ENCODE peak calls at places on chromosomes 3 and 15, in five cellular contexts. R, Z, G, P and I are unnamed samples.

GRCh38 chr15:40310001-40310959 is 2.5 kb upstream of the PLCB2 start:
- DNase-seq in G (peak; percentile 66), Z (no peak), R (peak; percentile 53), P (no peak), I (peak; percentile 74)

GRCh38 chr3:169082076-169082475 is 581.4 kb downstream of the MECOM start:
- DNase-seq in G (no peak), P (no peak), R (no peak), Z (no peak), I (no peak)

GRCh38 chr3:104102386-104102785 is 1264.3 kb upstream of the ALCAM start:
- DNase-seq in G (peak; percentile 5), R (no peak), Z (no peak), P (no peak), I (no peak)

GRCh38 chr3:30681276-30682211 is 75.1 kb downstream of the TGFBR2 start:
- DNase-seq in G (peak; percentile 9), P (no peak), R (no peak), Z (no peak), I (no peak)

GRCh38 chr3:46710229-46710628 is 7.4 kb downstream of the PRSS50 start:
- DNase-seq in G (no peak), Z (no peak), P (no peak), R (no peak), I (no peak)

GRCh38 chr3:37861540-37862051 is at the start of gene CTDSPL:
- DNase-seq in R (peak; percentile 9), Z (no peak), G (no peak), P (no peak), I (no peak)

GRCh38 chr15:23065836-23066235 is 26.5 kb upstream of the TUBGCP5 start:
- DNase-seq in Z (no peak), G (no peak), R (no peak), P (no peak), I (no peak)

GRCh38 chr3:139227165-139227564 is 116.7 kb upstream of the MRPS22 start:
- DNase-seq in G (no peak), Z (no peak), P (no peak), R (no peak), I (no peak)

GRCh38 chr3:127151992-127152391 is 40.9 kb upstream of the PRR23E start:
- DNase-seq in R (no peak), Z (no peak), P (no peak), G (peak; percentile 25), I (no peak)

GRCh38 chr3:131142580-131142979 is 115.9 kb downstream of the NEK11 start:
- DNase-seq in Z (no peak), P (no peak), G (no peak), R (no peak), I (no peak)

GRCh38 chr3:59609967-59610366 is 560.1 kb upstream of the CFAP20DC start:
- DNase-seq in P (no peak), G (no peak), Z (no peak), R (no peak), I (no peak)

GRCh38 chr3:156818890-156819289 is 7.3 kb upstream of the LEKR1 start:
- DNase-seq in G (peak; percentile 51), Z (no peak), R (no peak), P (peak; percentile 93), I (no peak)

GRCh38 chr3:127410137-127410488 is 122.3 kb upstream of the PRR20G start:
- DNase-seq in Z (no peak), P (no peak), G (no peak), R (no peak), I (no peak)

GRCh38 chr3:76582632-76583378 is 457.1 kb upstream of the ROBO2 start:
- DNase-seq in Z (no peak), R (no peak), G (no peak), P (no peak), I (no peak)

GRCh38 chr15:67064607-67065530 is 533 bp upstream of the SMAD3 start:
- DNase-seq in Z (no peak), G (peak; percentile 83), P (peak; percentile 50), R (no peak), I (peak; percentile 30)

GRCh38 chr3:151804267-151804666 is 9.6 kb upstream of the AADAC start:
- DNase-seq in P (no peak), R (no peak), G (no peak), Z (no peak), I (no peak)

GRCh38 chr3:177382944-177383343 is 185.7 kb upstream of the TBL1XR1 start:
- DNase-seq in P (no peak), R (no peak), Z (no peak), G (no peak), I (no peak)

GRCh38 chr3:167032267-167032876 is 347.7 kb downstream of the ZBBX start:
- DNase-seq in R (no peak), G (peak; percentile 2), Z (no peak), P (peak; percentile 52), I (no peak)

GRCh38 chr15:76460871-76461270 is 124.3 kb downstream of the ISL2 start:
- DNase-seq in Z (no peak), G (no peak), P (no peak), R (no peak), I (no peak)

GRCh38 chr15:39468828-39469227 is 112.1 kb upstream of the THBS1 start:
- DNase-seq in R (no peak), Z (no peak), P (no peak), G (no peak), I (no peak)

GRCh38 chr3:60588806-60589205 is 662.4 kb downstream of the FHIT start:
- DNase-seq in Z (no peak), G (peak; percentile 28), P (peak; percentile 53), R (no peak), I (no peak)

GRCh38 chr3:158347966-158348365 is 223.0 kb upstream of the MLF1 start:
- DNase-seq in R (no peak), Z (no peak), G (peak; percentile 8), P (no peak), I (no peak)

GRCh38 chr3:136891934-136892855 is 30.2 kb downstream of the NCK1 start:
- DNase-seq in G (no peak), P (peak; percentile 45), R (no peak), Z (no peak), I (no peak)

GRCh38 chr3:100226712-100227429 is 33.9 kb upstream of the TBC1D23 start:
- DNase-seq in R (no peak), P (no peak), G (peak; percentile 60), Z (no peak), I (no peak)

GRCh38 chr15:38589502-38589901 is 24.9 kb upstream of the RASGRP1 start:
- DNase-seq in G (no peak), R (no peak), Z (no peak), P (peak; percentile 89), I (no peak)

GRCh38 chr3:47041114-47041513 is 61.6 kb downstream of the NBEAL2 start:
- DNase-seq in Z (no peak), G (no peak), P (no peak), R (no peak), I (no peak)

GRCh38 chr3:172373912-172374311 is 74.3 kb downstream of the GHSR start:
- DNase-seq in P (no peak), G (no peak), Z (no peak), R (no peak), I (no peak)
- H3K36me3 ChIP-seq in P (peaks cover 84% of the 10 kb centered on the region), G (peaks cover 61% of the 10 kb centered on the region), Z (peaks cover 11% of the 10 kb centered on the region), R (peaks cover 8% of the 10 kb centered on the region), I (peaks cover 10% of the 10 kb centered on the region)

DNA sequence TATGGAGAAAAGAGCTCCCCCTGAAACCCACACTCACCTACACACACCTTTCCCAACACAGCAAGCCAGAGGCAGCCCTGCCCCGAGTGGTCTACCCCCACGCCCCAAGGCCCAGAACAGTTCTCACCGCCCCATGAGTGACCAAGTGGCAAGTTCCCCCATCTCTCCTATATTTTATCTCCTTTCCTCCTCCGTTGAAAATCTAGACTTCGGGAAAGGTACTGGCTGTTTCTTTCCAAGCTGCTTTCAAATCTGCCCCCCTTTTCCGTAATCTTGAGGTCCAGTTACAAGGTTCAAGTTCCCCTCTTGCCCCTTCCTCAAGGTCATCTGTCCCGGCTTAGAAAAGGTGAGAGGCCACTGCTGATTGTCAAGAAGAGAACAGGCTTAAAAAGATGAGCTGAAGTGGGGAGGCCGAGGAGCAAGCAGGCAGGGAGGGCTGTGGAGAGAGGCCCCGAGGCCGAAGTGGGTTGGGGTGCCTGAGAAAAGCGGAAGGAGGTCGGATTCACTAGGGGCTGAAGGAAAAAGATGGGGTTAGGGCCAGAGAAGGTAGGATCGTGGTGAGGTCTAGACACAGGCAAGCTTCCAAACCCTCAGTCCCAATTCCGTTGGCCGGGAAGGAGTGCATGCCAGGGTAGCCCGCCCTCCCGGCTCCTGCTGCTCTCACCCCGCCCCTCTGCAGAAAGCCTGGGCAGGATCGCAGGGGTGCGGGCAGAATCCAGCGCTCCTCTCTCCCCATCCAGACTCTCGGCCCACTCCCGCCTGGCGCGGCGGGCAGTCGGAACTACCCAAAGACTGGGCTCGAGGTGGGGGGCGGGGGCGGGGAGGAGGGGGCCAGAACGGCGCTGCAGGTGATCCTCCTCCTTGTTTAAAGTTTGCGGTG is 1.7 kb downstream of the SEMA5B start:
- DNase-seq in Z (no peak), P (no peak), R (no peak), G (no peak), I (no peak)
- H3K27me3 ChIP-seq in Z (no peaks in the 10 kb centered on the region), P (peaks cover 74% of the 10 kb centered on the region), R (peaks cover 48% of the 10 kb centered on the region), G (peaks cover 96% of the 10 kb centered on the region), I (peaks cover 45% of the 10 kb centered on the region)

DNA sequence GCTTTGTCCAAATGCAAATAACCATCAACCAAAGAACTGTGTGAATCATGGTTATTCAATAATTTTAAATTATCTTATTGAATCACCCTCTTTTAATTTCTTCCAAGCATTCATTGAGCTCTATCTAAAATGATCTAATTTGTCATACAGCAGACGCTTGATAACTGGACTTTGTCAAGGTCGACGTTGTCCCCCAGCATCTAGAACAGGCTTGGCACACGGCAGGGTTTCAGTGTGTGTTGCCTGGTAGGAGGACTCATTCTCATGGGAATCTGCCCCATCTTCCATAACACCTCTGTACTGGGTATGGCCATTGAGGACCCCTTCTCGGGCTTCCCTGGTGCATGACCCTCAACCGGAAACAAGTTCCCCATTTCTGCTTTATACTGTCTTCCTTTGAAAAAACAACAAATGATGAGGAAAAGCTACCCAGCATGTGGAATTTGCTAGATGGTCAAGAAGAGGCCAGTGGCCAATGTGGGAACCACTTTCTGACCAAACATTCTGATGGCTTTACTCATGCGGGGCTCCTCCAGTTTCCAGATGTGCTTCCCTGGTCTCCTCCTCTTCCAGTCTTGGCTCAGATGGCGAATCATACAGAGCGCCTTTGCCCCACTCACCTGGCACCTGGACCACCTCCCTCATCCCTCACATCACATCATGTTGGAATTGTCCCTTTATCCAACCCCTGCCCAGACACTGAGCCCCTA is 41.7 kb upstream of the SEC22A start:
- DNase-seq in P (no peak), R (no peak), G (no peak), Z (no peak), I (no peak)
- H3K36me3 ChIP-seq in P (peaks cover 5% of the 10 kb centered on the region), R (no peaks in the 10 kb centered on the region), G (no peaks in the 10 kb centered on the region), Z (peaks cover 26% of the 10 kb centered on the region), I (no peaks in the 10 kb centered on the region)

GRCh38 chr15:73438651-73439050 is 4.3 kb upstream of the REC114 start:
- DNase-seq in R (no peak), G (no peak), P (no peak), Z (no peak), I (no peak)

GRCh38 chr15:73437541-73438109 is 5.3 kb upstream of the REC114 start:
- DNase-seq in P (no peak), Z (no peak), G (no peak), R (no peak), I (no peak)

GRCh38 chr15:73433878-73434277 is 9.1 kb upstream of the REC114 start:
- DNase-seq in G (no peak), R (no peak), P (no peak), Z (no peak), I (no peak)
- H3K27me3 ChIP-seq in G (peaks cover 20% of the 10 kb centered on the region), R (no peaks in the 10 kb centered on the region), P (no peaks in the 10 kb centered on the region), Z (no peaks in the 10 kb centered on the region), I (no peaks in the 10 kb centered on the region)

GRCh38 chr3:16322189-16322588 is 57.2 kb downstream of the OXNAD1 start:
- DNase-seq in G (no peak), R (no peak), Z (no peak), P (no peak), I (no peak)
- H3K36me3 ChIP-seq in G (peaks cover 48% of the 10 kb centered on the region), R (peaks cover 79% of the 10 kb centered on the region), Z (peaks cover 29% of the 10 kb centered on the region), P (no peaks in the 10 kb centered on the region), I (peaks cover 71% of the 10 kb centered on the region)